ENCODE peak calls at places on chromosomes 2 and 18, in seven cellular contexts. H is H9, Q is WERI-Rb-1, J is endothelial cell, K is breast epithelium, C is lung, A is BE2C. I is an unnamed sample.

GRCh38 chr2:150256746-150257145 is 230.7 kb downstream of the RND3 start:
- DNase-seq in H (no peak), C (no peak), A (no peak), J (no peak), Q (no peak), K (no peak), I (no peak)

GRCh38 chr2:151943461-151943860 is 115.2 kb upstream of the ARL5A start:
- DNase-seq in Q (no peak), J (no peak), C (no peak), A (no peak), K (no peak), H (no peak), I (no peak)

GRCh38 chr2:19617251-19617650 is 258.8 kb upstream of the OSR1 start:
- DNase-seq in K (no peak), Q (peak), H (no peak), C (no peak), J (no peak), A (no peak), I (no peak)

GRCh38 chr18:13232060-13232917 is 13.7 kb downstream of the LDLRAD4 start:
- DNase-seq in Q (no peak), C (no peak), J (no peak), K (no peak), A (peak), H (no peak), I (no peak)

GRCh38 chr2:30992781-30993180 is 145.5 kb downstream of the GALNT14 start:
- DNase-seq in A (no peak), J (no peak), H (no peak), Q (no peak), K (no peak), C (no peak), I (no peak)

GRCh38 chr18:56921888-56922480 is 224.9 kb upstream of the BOD1L2 start:
- DNase-seq in A (no peak), Q (no peak), C (no peak), K (no peak), J (no peak), H (no peak), I (no peak)

GRCh38 chr2:218229239-218229638 is 12.2 kb downstream of the ARPC2 start:
- DNase-seq in K (no peak), Q (no peak), A (no peak), H (no peak), C (no peak), J (no peak), I (no peak)

GRCh38 chr2:80489718-80490117 is 185.2 kb upstream of the LRRTM1 start:
- DNase-seq in K (no peak), A (no peak), J (no peak), Q (no peak), C (no peak), H (no peak), I (no peak)

GRCh38 chr2:26623541-26624497 is 17.3 kb downstream of the CIB4 start:
- DNase-seq in C (no peak), H (peak), A (peak), J (no peak), Q (peak), K (no peak), I (no peak)

GRCh38 chr18:23053756-23054457 is 81.4 kb upstream of the CABLES1 start:
- DNase-seq in A (peak), J (peak), H (peak), K (peak), C (no peak), Q (peak), I (no peak)

GRCh38 chr2:152454391-152454790 is 119.4 kb downstream of the FMNL2 start:
- DNase-seq in H (no peak), K (no peak), A (no peak), Q (no peak), J (no peak), C (no peak), I (no peak)

GRCh38 chr18:58993260-58993659 is 128.6 kb downstream of the ZNF532 start:
- DNase-seq in J (no peak), A (no peak), H (no peak), Q (no peak), K (no peak), C (no peak), I (no peak)

GRCh38 chr2:185738679-185739472 is at the start of gene FSIP2:
- DNase-seq in Q (peak), J (peak), C (peak), K (peak), H (peak), A (peak), I (peak)
- TF ChIP-seq CTCF in Q (peak), J (peak), C (no peak), K (no peak), H (peak), A (no peak), I (peak)

GRCh38 chr2:43020296-43020695 is 206.1 kb downstream of the ZFP36L2 start:
- DNase-seq in A (no peak), H (no peak), J (no peak), C (no peak), Q (no peak), K (no peak), I (no peak)

GRCh38 chr2:43020990-43021677 is 205.3 kb downstream of the ZFP36L2 start:
- DNase-seq in K (no peak), A (no peak), J (no peak), C (no peak), Q (no peak), H (no peak), I (no peak)

GRCh38 chr2:43022896-43023295 is 203.5 kb downstream of the ZFP36L2 start:
- DNase-seq in H (no peak), J (no peak), A (no peak), Q (no peak), K (no peak), C (no peak), I (no peak)

GRCh38 chr2:43023791-43024514 is 202.5 kb downstream of the ZFP36L2 start:
- DNase-seq in Q (no peak), J (no peak), K (no peak), C (no peak), H (no peak), A (no peak), I (no peak)

GRCh38 chr2:43021791-43022500 is 204.5 kb downstream of the ZFP36L2 start:
- DNase-seq in J (no peak), K (no peak), C (no peak), H (peak), Q (no peak), A (no peak), I (peak)
- TF ChIP-seq CTCF in J (peak), K (peak), C (no peak), H (peak), Q (peak), A (peak), I (peak)

GRCh38 chr2:213934560-213934959 is 476.3 kb upstream of the VWC2L start:
- DNase-seq in A (peak), C (no peak), H (no peak), Q (no peak), K (no peak), J (peak), I (no peak)
- TF ChIP-seq CTCF in A (peak), C (no peak), H (peak), Q (peak), K (no peak), J (peak), I (no peak)

GRCh38 chr2:157901325-157901724 is 25.2 kb upstream of the ACVR1 start:
- DNase-seq in A (no peak), C (no peak), H (no peak), K (no peak), J (no peak), Q (no peak), I (no peak)
- TF ChIP-seq CTCF in A (peak), C (no peak), H (peak), K (no peak), J (no peak), Q (peak), I (peak)

GRCh38 chr2:185208261-185208660 is 530.3 kb upstream of the FSIP2 start:
- DNase-seq in K (no peak), J (peak), C (no peak), Q (peak), A (peak), H (peak), I (no peak)
- TF ChIP-seq CTCF in K (peak), J (peak), C (no peak), Q (peak), A (peak), H (peak), I (peak)

GRCh38 chr2:17643031-17643615 is 102.6 kb downstream of the VSNL1 start:
- DNase-seq in Q (no peak), C (peak), J (no peak), H (no peak), K (no peak), A (no peak), I (peak)
- TF ChIP-seq CTCF in Q (no peak), C (no peak), J (no peak), H (no peak), K (no peak), A (no peak), I (no peak)

DNA sequence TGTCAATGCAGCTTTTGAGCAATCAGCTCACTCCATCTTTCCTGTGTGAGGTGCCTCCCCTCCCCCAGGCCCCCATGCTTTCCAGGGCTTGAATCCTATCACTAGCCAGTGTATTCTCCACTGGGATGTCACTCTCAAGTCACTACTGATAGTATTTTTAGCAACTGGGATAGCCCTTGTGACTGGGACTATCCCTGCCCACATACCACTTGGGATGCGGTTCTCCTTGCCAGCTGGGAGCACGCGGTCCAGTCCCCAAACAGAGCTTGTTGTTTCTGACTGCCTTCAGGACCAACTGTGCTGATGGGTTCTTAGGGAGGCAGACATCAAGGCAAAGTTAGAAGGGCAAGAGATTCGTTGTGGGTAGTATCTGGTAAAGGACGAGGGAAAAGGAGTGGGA is 134.9 kb downstream of the FAM161A start:
- DNase-seq in J (no peak), H (no peak), A (no peak), C (no peak), K (no peak), Q (no peak), I (no peak)
- TF ChIP-seq CTCF in J (no peak), H (no peak), A (no peak), C (no peak), K (no peak), Q (no peak), I (no peak)

GRCh38 chr2:163887182-163887581 is 151.4 kb upstream of the FIGN start:
- DNase-seq in Q (no peak), H (no peak), K (no peak), J (no peak), C (no peak), A (no peak), I (no peak)
- TF ChIP-seq CTCF in Q (no peak), H (no peak), K (no peak), J (peak), C (no peak), A (no peak), I (peak)

I was measured in dorsolateral prefrontal cortex.